ENCODE peak calls at places on chromosomes 1 and 21, in six cellular contexts. E, N, G, H, Y and W are unnamed samples.
A peak's percentile ranks its signal among the peaks of the same experiment; 100 is the strongest.

GRCh38 chr21:42737969-42738590 is 84.7 kb downstream of the PDE9A start:
- DNase-seq in E (peak; percentile 14), N (no peak), G (peak; percentile 84), H (no peak), Y (no peak), W (no peak)

GRCh38 chr1:231893400-231894102 is 267.0 kb downstream of the DISC1 start:
- DNase-seq in E (no peak), N (no peak), G (no peak), H (no peak), Y (no peak), W (no peak)

GRCh38 chr21:45110873-45111624 is 36.7 kb downstream of the ADARB1 start:
- DNase-seq in E (no peak), N (no peak), G (no peak), H (no peak), Y (peak; percentile 57), W (no peak)

GRCh38 chr1:5720045-5720444 is 272.2 kb downstream of the NPHP4 start:
- DNase-seq in E (no peak), N (no peak), G (no peak), H (no peak), Y (no peak), W (no peak)

GRCh38 chr1:58392083-58392482 is 154.4 kb downstream of the OMA1 start:
- DNase-seq in E (no peak), N (no peak), G (no peak), H (peak; percentile 34), Y (peak; percentile 40), W (no peak)

GRCh38 chr1:26350701-26351590 is 3.0 kb downstream of the CRYBG2 start:
- DNase-seq in E (no peak), N (peak; percentile 38), G (peak; percentile 57), H (no peak), Y (no peak), W (no peak)

GRCh38 chr1:225544924-225545323 is 108.0 kb downstream of the ENAH start:
- DNase-seq in E (no peak), N (no peak), G (no peak), H (no peak), Y (no peak), W (no peak)

GRCh38 chr1:48955774-48956173 is 179.1 kb upstream of the BEND5 start:
- DNase-seq in E (no peak), N (no peak), G (no peak), H (no peak), Y (no peak), W (no peak)

GRCh38 chr21:16154961-16155360 is 425.2 kb downstream of the USP25 start:
- DNase-seq in E (no peak), N (no peak), G (no peak), H (no peak), Y (no peak), W (no peak)

GRCh38 chr1:40450491-40451237 is 388 bp downstream of the ZFP69B start:
- DNase-seq in E (peak; percentile 12), N (peak; percentile 76), G (peak; percentile 23), H (peak; percentile 75), Y (peak; percentile 69), W (no peak)

GRCh38 chr1:19066874-19067186 is 110.4 kb upstream of the IFFO2 start:
- DNase-seq in E (peak; percentile 34), N (no peak), G (no peak), H (no peak), Y (no peak), W (no peak)

GRCh38 chr1:41846595-41846994 is 72.1 kb downstream of the HIVEP3 start:
- DNase-seq in E (no peak), N (peak; percentile 47), G (no peak), H (no peak), Y (no peak), W (no peak)

GRCh38 chr21:44427241-44428120 is 27.8 kb upstream of the LRRC3 start:
- DNase-seq in E (no peak), N (no peak), G (no peak), H (no peak), Y (no peak), W (peak; percentile 36)

GRCh38 chr1:165874643-165875042 is 47.2 kb downstream of the UCK2 start:
- DNase-seq in E (no peak), N (no peak), G (peak; percentile 32), H (no peak), Y (no peak), W (no peak)

GRCh38 chr1:165873481-165873880 is 46.1 kb downstream of the UCK2 start:
- DNase-seq in E (no peak), N (no peak), G (no peak), H (no peak), Y (no peak), W (no peak)

GRCh38 chr1:165865941-165866340 is 38.5 kb downstream of the UCK2 start:
- DNase-seq in E (no peak), N (no peak), G (peak; percentile 27), H (no peak), Y (no peak), W (no peak)

GRCh38 chr1:165871311-165872067 is 44.1 kb downstream of the UCK2 start:
- DNase-seq in E (no peak), N (peak; percentile 70), G (peak; percentile 82), H (peak; percentile 45), Y (peak; percentile 84), W (no peak)

DNA sequence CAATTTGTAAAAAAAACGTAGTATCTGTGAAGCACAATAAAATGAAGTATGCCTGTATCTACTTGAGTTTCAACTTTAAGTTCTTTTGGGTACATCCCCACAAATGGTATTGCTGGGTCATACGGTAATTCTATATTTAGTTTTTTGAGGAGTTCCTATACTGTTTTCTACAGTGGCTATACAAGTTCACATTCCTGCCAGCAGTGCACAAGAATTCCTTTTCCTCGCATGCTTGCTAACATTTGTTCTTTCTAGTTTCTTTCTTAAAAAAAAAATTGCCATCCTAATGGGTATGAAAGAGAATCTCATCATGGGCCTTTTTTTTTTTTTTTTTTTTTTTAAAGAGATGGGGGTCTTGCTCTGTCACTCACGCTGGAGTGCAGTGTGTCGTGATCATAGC is 41.9 kb downstream of the UCK2 start:
- DNase-seq in E (no peak), N (no peak), G (no peak), H (no peak), Y (no peak), W (no peak)
- TF ChIP-seq CTCF in E (no peak), N (peak; percentile 23), G (no peak), H (no peak), Y (no peak), W (peak; percentile 62)

GRCh38 chr1:216181590-216181989 is 241.7 kb downstream of the USH2A start:
- DNase-seq in E (no peak), N (no peak), G (no peak), H (no peak), Y (no peak), W (no peak)

GRCh38 chr1:216178266-216178665 is 245.0 kb downstream of the USH2A start:
- DNase-seq in E (no peak), N (peak; percentile 5), G (no peak), H (no peak), Y (no peak), W (no peak)

GRCh38 chr1:216173315-216173714 is 249.9 kb downstream of the USH2A start:
- DNase-seq in E (no peak), N (no peak), G (no peak), H (no peak), Y (no peak), W (no peak)

GRCh38 chr1:216175714-216176113 is 247.5 kb downstream of the USH2A start:
- DNase-seq in E (no peak), N (no peak), G (no peak), H (no peak), Y (no peak), W (no peak)
- TF ChIP-seq CTCF in E (no peak), N (no peak), G (no peak), H (no peak), Y (no peak), W (no peak)

GRCh38 chr1:55696891-55697290 is 481.7 kb upstream of the USP24 start:
- DNase-seq in E (no peak), N (no peak), G (no peak), H (no peak), Y (no peak), W (no peak)
- TF ChIP-seq CTCF in E (no peak), N (no peak), G (no peak), H (no peak), Y (no peak), W (no peak)

GRCh38 chr1:17338706-17339493 is 30.9 kb downstream of the PADI4 start:
- DNase-seq in E (no peak), N (no peak), G (no peak), H (no peak), Y (no peak), W (no peak)
- TF ChIP-seq CTCF in E (no peak), N (peak; percentile 12), G (no peak), H (no peak), Y (no peak), W (peak; percentile 13)

DNA sequence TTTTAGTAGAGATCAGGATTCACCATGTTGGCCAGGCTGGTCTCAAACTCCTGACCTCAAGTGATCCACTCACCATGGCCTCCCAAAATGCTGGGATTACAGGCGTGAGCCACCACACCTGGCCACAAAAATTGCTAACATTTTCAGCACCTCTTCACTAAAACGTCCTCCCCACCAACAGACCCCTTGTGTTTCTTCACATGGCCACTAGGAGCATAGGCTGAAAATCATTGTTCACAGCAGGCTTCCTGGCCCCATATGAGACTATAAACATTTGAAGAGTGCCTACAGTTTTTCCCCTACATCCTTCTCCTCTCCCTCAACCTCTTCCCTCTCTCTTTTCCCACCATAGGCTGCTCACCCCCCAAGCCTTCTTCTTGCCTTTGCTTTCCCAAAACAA is 28.0 kb upstream of the SFPQ start:
- DNase-seq in E (no peak), N (no peak), G (no peak), H (peak; percentile 52), Y (peak; percentile 46), W (no peak)
- TF ChIP-seq CTCF in E (peak; percentile 18), N (peak; percentile 60), G (peak; percentile 19), H (peak; percentile 33), Y (peak; percentile 74), W (peak; percentile 71)

DNA sequence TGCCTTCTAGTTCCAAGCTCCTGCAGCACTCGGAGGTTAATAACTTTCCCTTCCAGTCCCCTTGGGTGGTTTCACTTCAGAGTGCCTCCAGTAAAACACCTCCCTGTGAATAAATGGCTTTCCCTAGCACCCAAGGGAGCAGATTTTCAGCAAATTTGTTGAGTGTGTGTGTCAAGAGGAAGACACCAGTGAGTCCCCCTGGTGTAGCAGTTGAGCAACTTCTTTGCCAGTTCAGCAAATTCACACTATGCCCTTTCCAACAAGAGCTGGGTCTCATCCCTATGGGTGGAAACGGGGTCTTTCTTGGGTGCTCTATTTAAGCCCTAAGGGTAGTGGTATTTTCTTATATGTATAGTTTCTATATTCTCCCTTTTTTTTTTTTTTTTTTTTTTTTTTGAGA is 806 bp upstream of the AADACL4 start:
- DNase-seq in E (no peak), N (no peak), G (no peak), H (no peak), Y (no peak), W (no peak)
- TF ChIP-seq CTCF in E (no peak), N (no peak), G (no peak), H (no peak), Y (no peak), W (no peak)